ENCODE peak calls at places on chromosomes 6 and 20, in eight cellular contexts. One of them, this sample, is unnamed.

GRCh38 chr20:57582432-57583288 is 21.8 kb downstream of the PCK1 start:
- DNase-seq in Right ventricle myocardium superior: peak; percentile 66
- DNase-seq in OCI-M1: peak; percentile 12
- DNase-seq in DMS79 treated with DMSO at 0.1 percent for 48 hours: no peak
- DNase-seq in cerebellar cortex: peak; percentile 5
- DNase-seq in GM10248: no peak
- DNase-seq in anterior cingulate cortex: no peak
- DNase-seq in mucosa of descending colon: peak; percentile 43
- DNase-seq in this sample: no peak

GRCh38 chr6:5102266-5102970 is 17.3 kb downstream of the PPP1R3G start:
- DNase-seq in Right ventricle myocardium superior: no peak
- DNase-seq in OCI-M1: no peak
- DNase-seq in DMS79 treated with DMSO at 0.1 percent for 48 hours: no peak
- DNase-seq in cerebellar cortex: no peak
- DNase-seq in GM10248: no peak
- DNase-seq in anterior cingulate cortex: no peak
- DNase-seq in mucosa of descending colon: no peak
- DNase-seq in this sample: no peak

GRCh38 chr6:85460154-85460950 is 10.5 kb downstream of the NT5E start:
- DNase-seq in Right ventricle myocardium superior: no peak
- DNase-seq in OCI-M1: no peak
- DNase-seq in DMS79 treated with DMSO at 0.1 percent for 48 hours: no peak
- DNase-seq in cerebellar cortex: no peak
- DNase-seq in GM10248: no peak
- DNase-seq in anterior cingulate cortex: no peak
- DNase-seq in mucosa of descending colon: no peak
- DNase-seq in this sample: no peak

GRCh38 chr20:8693709-8694108 is 375.2 kb upstream of the PLCB4 start:
- DNase-seq in Right ventricle myocardium superior: no peak
- DNase-seq in OCI-M1: no peak
- DNase-seq in DMS79 treated with DMSO at 0.1 percent for 48 hours: no peak
- DNase-seq in cerebellar cortex: no peak
- DNase-seq in GM10248: no peak
- DNase-seq in anterior cingulate cortex: no peak
- DNase-seq in mucosa of descending colon: no peak
- DNase-seq in this sample: no peak

GRCh38 chr6:145903356-145904102 is 60.6 kb downstream of the SHPRH start:
- DNase-seq in Right ventricle myocardium superior: no peak
- DNase-seq in OCI-M1: no peak
- DNase-seq in DMS79 treated with DMSO at 0.1 percent for 48 hours: no peak
- DNase-seq in cerebellar cortex: peak; percentile 32
- DNase-seq in GM10248: no peak
- DNase-seq in anterior cingulate cortex: no peak
- DNase-seq in mucosa of descending colon: no peak
- DNase-seq in this sample: no peak

GRCh38 chr20:47857142-47857993 is 72.1 kb upstream of the SULF2 start:
- DNase-seq in Right ventricle myocardium superior: no peak
- DNase-seq in OCI-M1: no peak
- DNase-seq in DMS79 treated with DMSO at 0.1 percent for 48 hours: peak; percentile 26
- DNase-seq in cerebellar cortex: peak; percentile 11
- DNase-seq in GM10248: peak; percentile 77
- DNase-seq in anterior cingulate cortex: no peak
- DNase-seq in mucosa of descending colon: no peak
- DNase-seq in this sample: no peak

GRCh38 chr6:138086573-138087196 is 20.5 kb downstream of the PERP start:
- DNase-seq in Right ventricle myocardium superior: no peak
- DNase-seq in OCI-M1: no peak
- DNase-seq in DMS79 treated with DMSO at 0.1 percent for 48 hours: peak; percentile 80
- DNase-seq in cerebellar cortex: no peak
- DNase-seq in GM10248: no peak
- DNase-seq in anterior cingulate cortex: no peak
- DNase-seq in mucosa of descending colon: no peak
- DNase-seq in this sample: no peak

GRCh38 chr6:163248051-163248450 is 166.5 kb upstream of the QKI start:
- DNase-seq in Right ventricle myocardium superior: no peak
- DNase-seq in OCI-M1: no peak
- DNase-seq in DMS79 treated with DMSO at 0.1 percent for 48 hours: no peak
- DNase-seq in cerebellar cortex: no peak
- DNase-seq in GM10248: no peak
- DNase-seq in anterior cingulate cortex: no peak
- DNase-seq in mucosa of descending colon: no peak
- DNase-seq in this sample: no peak

GRCh38 chr20:24609757-24610156 is 140.3 kb downstream of the SYNDIG1 start:
- DNase-seq in Right ventricle myocardium superior: no peak
- DNase-seq in OCI-M1: no peak
- DNase-seq in DMS79 treated with DMSO at 0.1 percent for 48 hours: no peak
- DNase-seq in cerebellar cortex: no peak
- DNase-seq in GM10248: no peak
- DNase-seq in anterior cingulate cortex: no peak
- DNase-seq in mucosa of descending colon: no peak
- DNase-seq in this sample: no peak

GRCh38 chr20:10218536-10219451 is at the start of gene SNAP25:
- DNase-seq in Right ventricle myocardium superior: no peak
- DNase-seq in OCI-M1: no peak
- DNase-seq in DMS79 treated with DMSO at 0.1 percent for 48 hours: peak; percentile 82
- DNase-seq in cerebellar cortex: peak; percentile 92
- DNase-seq in GM10248: peak; percentile 31
- DNase-seq in anterior cingulate cortex: peak; percentile 63
- DNase-seq in mucosa of descending colon: peak; percentile 48
- DNase-seq in this sample: peak; percentile 15